ENCODE peak calls at places on chromosomes 7 and 10, in four cellular contexts. One of them, this sample, is unnamed. For H3K9me3, the result is how much of the 10 kb centered on the place peaks cover.

GRCh38 chr7:88546808-88547207 is 212.7 kb upstream of the ZNF804B start:
- DNase-seq in K562: peak
- DNase-seq in tibial nerve: no peak
- DNase-seq in stomach: no peak
- DNase-seq in this sample: no peak

GRCh38 chr10:69463886-69464285 is 12.6 kb downstream of the TSPAN15 start:
- DNase-seq in tibial nerve: no peak
- DNase-seq in stomach: no peak
- DNase-seq in K562: no peak
- DNase-seq in this sample: no peak

GRCh38 chr7:70805360-70805759 is 326.6 kb upstream of the GALNT17 start:
- DNase-seq in stomach: no peak
- DNase-seq in K562: peak
- DNase-seq in tibial nerve: no peak
- DNase-seq in this sample: no peak

GRCh38 chr7:4878336-4879335 is 4.9 kb downstream of the RADIL start:
- DNase-seq in tibial nerve: no peak
- DNase-seq in stomach: no peak
- DNase-seq in K562: no peak
- DNase-seq in this sample: no peak

GRCh38 chr7:12550956-12551355 is 19.6 kb upstream of the SCIN start:
- DNase-seq in stomach: no peak
- DNase-seq in K562: no peak
- DNase-seq in tibial nerve: no peak
- DNase-seq in this sample: no peak

GRCh38 chr10:97080051-97080776 is 105.5 kb downstream of the SLIT1 start:
- DNase-seq in K562: no peak
- DNase-seq in stomach: no peak
- DNase-seq in tibial nerve: no peak
- DNase-seq in this sample: no peak

GRCh38 chr7:108201766-108202165 is 71.6 kb upstream of the LAMB4 start:
- DNase-seq in K562: no peak
- DNase-seq in tibial nerve: no peak
- DNase-seq in stomach: no peak
- DNase-seq in this sample: no peak

GRCh38 chr10:78685466-78686163 is 383.2 kb upstream of the ZMIZ1 start:
- DNase-seq in tibial nerve: no peak
- DNase-seq in stomach: no peak
- DNase-seq in K562: no peak
- DNase-seq in this sample: no peak

GRCh38 chr7:137903382-137904169 is 56.8 kb upstream of the DGKI start:
- DNase-seq in tibial nerve: no peak
- DNase-seq in stomach: peak
- DNase-seq in K562: peak
- DNase-seq in this sample: peak

GRCh38 chr7:122430710-122431109 is 126.2 kb upstream of the FEZF1 start:
- DNase-seq in tibial nerve: no peak
- DNase-seq in stomach: no peak
- DNase-seq in K562: no peak
- DNase-seq in this sample: no peak

GRCh38 chr7:75905785-75906604 is 9.0 kb upstream of the POR start:
- DNase-seq in K562: no peak
- DNase-seq in tibial nerve: peak
- DNase-seq in stomach: peak
- DNase-seq in this sample: no peak

GRCh38 chr10:122052702-122053101 is 63.7 kb downstream of the TACC2 start:
- DNase-seq in stomach: no peak
- DNase-seq in tibial nerve: no peak
- DNase-seq in K562: no peak
- DNase-seq in this sample: no peak

GRCh38 chr7:158702196-158702595 is 2.4 kb downstream of the NCAPG2 start:
- DNase-seq in stomach: no peak
- DNase-seq in K562: no peak
- DNase-seq in tibial nerve: no peak
- DNase-seq in this sample: no peak
- H3K27ac ChIP-seq in stomach: no peak
- H3K27ac ChIP-seq in K562: no peak
- H3K27ac ChIP-seq in tibial nerve: no peak
- H3K27ac ChIP-seq in this sample: no peak

GRCh38 chr7:158134824-158135223 is 452.8 kb downstream of the PTPRN2 start:
- DNase-seq in K562: no peak
- DNase-seq in stomach: no peak
- DNase-seq in tibial nerve: no peak
- DNase-seq in this sample: no peak
- H3K9me3 ChIP-seq in K562: under half
- H3K9me3 ChIP-seq in stomach: under half
- H3K9me3 ChIP-seq in tibial nerve: under half
- H3K9me3 ChIP-seq in this sample: under half

GRCh38 chr7:143287935-143288826 is at the start of gene CASP2:
- DNase-seq in tibial nerve: peak
- DNase-seq in stomach: peak
- DNase-seq in K562: peak
- DNase-seq in this sample: peak
- TF ChIP-seq POLR2A in tibial nerve: peak
- TF ChIP-seq POLR2A in stomach: no peak
- TF ChIP-seq POLR2A in K562: peak
- TF ChIP-seq POLR2A in this sample: peak

GRCh38 chr7:116150588-116150987 is 59.8 kb upstream of the TES start:
- DNase-seq in K562: no peak
- DNase-seq in tibial nerve: no peak
- DNase-seq in stomach: no peak
- DNase-seq in this sample: no peak
- H3K27ac ChIP-seq in K562: no peak
- H3K27ac ChIP-seq in tibial nerve: no peak
- H3K27ac ChIP-seq in stomach: no peak
- H3K27ac ChIP-seq in this sample: no peak

DNA sequence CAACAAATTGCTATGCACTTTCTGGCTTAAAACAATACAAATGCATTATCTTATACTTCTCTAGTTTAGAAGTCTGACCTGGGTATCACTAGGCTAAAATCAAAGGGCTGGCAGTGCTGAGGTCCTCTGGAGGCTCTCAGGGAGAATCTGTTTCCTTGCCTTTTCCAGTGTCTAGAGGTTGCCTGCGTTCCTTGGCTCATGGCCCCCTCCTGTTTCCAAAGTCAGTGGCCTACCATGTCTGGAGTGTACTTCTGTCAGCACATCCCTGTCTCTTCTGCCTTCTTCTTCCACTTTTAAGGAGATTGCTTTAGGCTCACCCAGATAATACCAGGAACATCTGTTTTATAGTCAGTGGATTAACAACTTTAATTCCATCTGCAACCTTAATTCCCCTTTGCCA is 52.4 kb downstream of the CCNY start:
- DNase-seq in K562: no peak
- DNase-seq in tibial nerve: no peak
- DNase-seq in stomach: no peak
- DNase-seq in this sample: no peak
- H3K9me3 ChIP-seq in K562: under half
- H3K9me3 ChIP-seq in tibial nerve: under half
- H3K9me3 ChIP-seq in stomach: under half
- H3K9me3 ChIP-seq in this sample: under half

GRCh38 chr10:110918633-110919348 is at the start of gene BBIP1:
- DNase-seq in K562: no peak
- DNase-seq in stomach: no peak
- DNase-seq in tibial nerve: no peak
- DNase-seq in this sample: no peak
- TF ChIP-seq POLR2A in K562: peak
- TF ChIP-seq POLR2A in stomach: no peak
- TF ChIP-seq POLR2A in tibial nerve: no peak
- TF ChIP-seq POLR2A in this sample: peak

GRCh38 chr7:25261545-25262135 is 33.4 kb upstream of the NPVF start:
- DNase-seq in stomach: no peak
- DNase-seq in tibial nerve: no peak
- DNase-seq in K562: no peak
- DNase-seq in this sample: no peak

GRCh38 chr7:25262586-25262985 is 34.3 kb upstream of the NPVF start:
- DNase-seq in K562: no peak
- DNase-seq in stomach: no peak
- DNase-seq in tibial nerve: no peak
- DNase-seq in this sample: no peak

GRCh38 chr7:25263292-25263691 is 35.0 kb upstream of the NPVF start:
- DNase-seq in stomach: no peak
- DNase-seq in tibial nerve: no peak
- DNase-seq in K562: no peak
- DNase-seq in this sample: no peak

GRCh38 chr7:25259487-25260243 is 31.4 kb upstream of the NPVF start:
- DNase-seq in stomach: peak
- DNase-seq in tibial nerve: peak
- DNase-seq in K562: peak
- DNase-seq in this sample: no peak

GRCh38 chr7:25260862-25261454 is 32.7 kb upstream of the NPVF start:
- DNase-seq in tibial nerve: no peak
- DNase-seq in stomach: no peak
- DNase-seq in K562: no peak
- DNase-seq in this sample: no peak
- H3K27ac ChIP-seq in tibial nerve: peak
- H3K27ac ChIP-seq in stomach: no peak
- H3K27ac ChIP-seq in K562: no peak
- H3K27ac ChIP-seq in this sample: no peak

This sample was measured in upper lobe of left lung.